ENCODE peak calls at places on chromosomes 4 and X, in nine cellular contexts. B is fibroblast of lung, M is Caco-2, K is SJSA1, C is cardiac muscle cell, S is psoas muscle, N is left ventricle myocardium inferior, O is thoracic aorta, Y is uterus. R is an unnamed sample.
A peak's percentile ranks its signal among the peaks of the same experiment; 100 is the strongest.

GRCh38 chr4:52932586-52933482 is 70.7 kb downstream of the RASL11B start:
- DNase-seq in C (peak; percentile 26), B (peak; percentile 7), M (no peak), K (no peak), Y (no peak), S (no peak), O (no peak), N (no peak), R (no peak)

GRCh38 chrX:22383988-22384387 is 111.3 kb downstream of the CBLL2 start:
- DNase-seq in C (no peak), K (no peak), M (no peak), S (no peak), N (no peak), Y (no peak), B (no peak), O (no peak), R (no peak)

GRCh38 chr4:21102667-21103066 is 402.4 kb downstream of the PACRGL start:
- DNase-seq in S (no peak), O (no peak), K (no peak), M (no peak), B (no peak), Y (no peak), N (no peak), C (no peak), R (no peak)

GRCh38 chr4:38169524-38169923 is 209.3 kb downstream of the PTTG2 start:
- DNase-seq in K (no peak), B (no peak), O (no peak), N (no peak), M (no peak), S (no peak), Y (no peak), C (no peak), R (no peak)

GRCh38 chr4:179595671-179596410 is 2153.6 kb upstream of the AGA start:
- DNase-seq in O (no peak), S (no peak), Y (no peak), K (no peak), N (no peak), B (peak; percentile 98), M (no peak), C (no peak), R (no peak)

GRCh38 chr4:70958681-70959080 is 34.8 kb upstream of the DCK start:
- DNase-seq in B (peak; percentile 53), C (peak; percentile 21), K (no peak), M (no peak), N (no peak), Y (no peak), S (no peak), O (no peak), R (no peak)

GRCh38 chr4:1010522-1011021 is 854 bp upstream of the FGFRL1 start:
- DNase-seq in O (peak; percentile 50), C (peak; percentile 94), N (peak; percentile 69), S (peak; percentile 83), M (peak; percentile 62), K (no peak), Y (peak; percentile 73), B (peak; percentile 83), R (peak; percentile 93)

GRCh38 chrX:14616876-14617275 is 87.5 kb downstream of the GLRA2 start:
- DNase-seq in S (no peak), B (peak; percentile 72), N (no peak), C (peak; percentile 16), K (no peak), M (no peak), Y (no peak), O (no peak), R (no peak)

GRCh38 chrX:94695910-94696309 is 1021.9 kb downstream of the FAM133A start:
- DNase-seq in M (no peak), B (no peak), K (no peak), Y (no peak), S (no peak), O (no peak), C (no peak), N (no peak), R (no peak)

GRCh38 chrX:14065800-14066199 is 36.1 kb upstream of the GEMIN8 start:
- DNase-seq in C (no peak), B (no peak), O (no peak), M (no peak), S (no peak), N (no peak), Y (no peak), K (no peak), R (no peak)

GRCh38 chr4:139628184-139629012 is 37.2 kb upstream of the MGST2 start:
- DNase-seq in S (no peak), C (no peak), N (no peak), K (no peak), Y (no peak), O (no peak), B (no peak), M (no peak), R (no peak)

GRCh38 chr4:117400039-117400835 is 314.9 kb upstream of the TRAM1L1 start:
- DNase-seq in N (no peak), M (no peak), Y (no peak), O (no peak), C (peak; percentile 66), K (no peak), S (no peak), B (peak; percentile 79), R (no peak)

DNA sequence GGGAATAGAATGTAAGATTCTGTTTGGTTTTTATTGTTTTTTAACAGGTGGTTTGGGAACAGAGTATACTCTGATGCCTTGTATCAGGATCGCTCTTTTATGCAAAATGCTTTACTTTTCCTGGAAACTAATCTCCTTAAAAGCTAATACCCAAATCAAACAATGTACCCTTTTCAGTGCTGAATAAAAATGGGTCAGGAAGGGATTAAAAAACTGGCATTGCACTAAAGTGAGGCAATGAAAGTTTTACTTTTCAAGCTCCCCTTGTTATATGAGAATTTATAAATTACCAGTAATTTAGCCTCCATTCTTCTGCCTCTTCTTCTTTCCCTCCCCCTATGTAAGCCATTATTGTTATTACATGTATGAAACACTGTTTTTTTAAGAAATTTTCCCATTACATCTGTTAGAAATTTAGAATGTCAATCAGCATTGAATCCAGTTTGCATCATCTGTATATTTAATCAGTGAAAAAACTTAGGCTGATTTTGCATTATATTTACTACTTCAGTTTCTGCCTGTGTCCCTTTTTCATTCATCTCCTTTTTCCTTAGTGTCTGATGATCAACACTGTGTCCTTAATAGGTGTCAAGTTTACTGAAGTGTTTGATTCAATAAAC is 89.7 kb upstream of the NPNT start:
- DNase-seq in C (no peak), M (no peak), S (no peak), O (no peak), N (no peak), B (peak; percentile 39), K (no peak), Y (no peak), R (no peak)
- H3K36me3 ChIP-seq in C (no peaks in the 10 kb centered on the region), M (no peaks in the 10 kb centered on the region), S (no peaks in the 10 kb centered on the region), O (no peaks in the 10 kb centered on the region), N (no peaks in the 10 kb centered on the region), B (no peaks in the 10 kb centered on the region), K (no peaks in the 10 kb centered on the region), Y (no peaks in the 10 kb centered on the region), R (no peaks in the 10 kb centered on the region)

GRCh38 chr4:107366016-107366415 is 329.9 kb upstream of the DKK2 start:
- DNase-seq in C (no peak), O (no peak), B (no peak), Y (no peak), S (no peak), N (no peak), K (no peak), M (no peak), R (no peak)

GRCh38 chr4:107359208-107359607 is 323.1 kb upstream of the DKK2 start:
- DNase-seq in M (no peak), C (no peak), Y (no peak), S (no peak), B (no peak), K (no peak), O (no peak), N (no peak), R (no peak)

GRCh38 chr4:107366900-107367299 is 330.8 kb upstream of the DKK2 start:
- DNase-seq in S (no peak), M (no peak), O (no peak), C (no peak), B (no peak), Y (no peak), N (no peak), K (no peak), R (no peak)

DNA sequence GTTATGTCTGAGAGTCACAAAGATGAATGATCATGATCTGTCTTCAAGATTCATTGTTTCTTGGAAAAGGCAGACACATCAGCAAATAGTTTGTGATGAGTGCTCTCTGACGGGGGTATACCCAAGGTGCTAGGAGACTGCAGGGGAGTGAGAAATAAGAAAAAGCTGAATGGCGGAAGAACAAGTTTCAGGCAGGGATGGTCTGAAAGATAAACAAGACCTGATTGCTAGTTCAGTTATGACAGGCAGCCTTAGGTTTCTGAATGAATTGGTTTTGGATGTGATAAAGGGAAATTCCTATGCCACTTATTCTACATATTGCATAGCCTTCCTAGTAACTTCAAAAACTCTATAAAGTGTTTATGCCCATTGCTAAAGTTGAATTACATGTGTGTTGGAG is 327.0 kb upstream of the DKK2 start:
- DNase-seq in K (no peak), Y (no peak), N (no peak), M (no peak), S (no peak), O (no peak), B (no peak), C (no peak), R (no peak)
- H3K36me3 ChIP-seq in K (no peaks in the 10 kb centered on the region), Y (no peaks in the 10 kb centered on the region), N (no peaks in the 10 kb centered on the region), M (no peaks in the 10 kb centered on the region), S (no peaks in the 10 kb centered on the region), O (no peaks in the 10 kb centered on the region), B (no peaks in the 10 kb centered on the region), C (no peaks in the 10 kb centered on the region), R (no peaks in the 10 kb centered on the region)

GRCh38 chr4:41668024-41668423 is 80.5 kb downstream of the PHOX2B start:
- DNase-seq in M (no peak), K (no peak), S (no peak), Y (no peak), C (no peak), O (no peak), N (no peak), B (no peak), R (no peak)
- H3K36me3 ChIP-seq in M (no peaks in the 10 kb centered on the region), K (no peaks in the 10 kb centered on the region), S (peaks cover 6% of the 10 kb centered on the region), Y (no peaks in the 10 kb centered on the region), C (no peaks in the 10 kb centered on the region), O (peaks cover 17% of the 10 kb centered on the region), N (peaks cover 72% of the 10 kb centered on the region), B (no peaks in the 10 kb centered on the region), R (peaks cover 43% of the 10 kb centered on the region)

GRCh38 chrX:16822723-16823122 is 36.5 kb downstream of the TXLNG start:
- DNase-seq in N (no peak), Y (no peak), S (no peak), C (peak; percentile 76), B (no peak), O (no peak), K (no peak), M (no peak), R (no peak)

GRCh38 chrX:16827225-16827624 is 41.0 kb downstream of the TXLNG start:
- DNase-seq in B (no peak), O (no peak), Y (no peak), C (no peak), K (no peak), M (no peak), S (no peak), N (no peak), R (no peak)

GRCh38 chrX:16828126-16828908 is 41.8 kb downstream of the RBBP7 start:
- DNase-seq in N (no peak), C (peak; percentile 92), M (no peak), O (peak; percentile 8), B (peak; percentile 95), Y (peak; percentile 38), S (no peak), K (no peak), R (no peak)

GRCh38 chrX:16826207-16826606 is 39.9 kb downstream of the TXLNG start:
- DNase-seq in B (peak; percentile 62), N (no peak), K (no peak), C (peak; percentile 65), O (no peak), M (no peak), S (no peak), Y (no peak), R (no peak)

GRCh38 chrX:16825306-16826035 is 39.2 kb downstream of the TXLNG start:
- DNase-seq in C (no peak), K (peak; percentile 53), M (no peak), B (no peak), S (no peak), Y (no peak), O (no peak), N (no peak), R (no peak)
- H3K36me3 ChIP-seq in C (peaks cover 23% of the 10 kb centered on the region), K (no peaks in the 10 kb centered on the region), M (no peaks in the 10 kb centered on the region), B (peaks cover 2% of the 10 kb centered on the region), S (no peaks in the 10 kb centered on the region), Y (no peaks in the 10 kb centered on the region), O (peaks cover 7% of the 10 kb centered on the region), N (peaks cover 4% of the 10 kb centered on the region), R (peaks cover 37% of the 10 kb centered on the region)